ENCODE peak calls at places on chromosomes 2 and 18, in four cellular contexts. One of them, this sample, is unnamed.

GRCh38 chr2:46177461-46178089 is 119.6 kb upstream of the EPAS1 start:
- DNase-seq in choroid plexus epithelial cell: peak
- DNase-seq in HTR-8/SVneo: no peak
- DNase-seq in AG09319: no peak
- DNase-seq in this sample: no peak

GRCh38 chr2:168583064-168583709 is 127.1 kb downstream of the CERS6 start:
- DNase-seq in choroid plexus epithelial cell: peak
- DNase-seq in HTR-8/SVneo: no peak
- DNase-seq in AG09319: no peak
- DNase-seq in this sample: no peak

GRCh38 chr2:118251427-118251826 is 163.2 kb downstream of the INSIG2 start:
- DNase-seq in choroid plexus epithelial cell: no peak
- DNase-seq in HTR-8/SVneo: no peak
- DNase-seq in AG09319: no peak
- DNase-seq in this sample: no peak

GRCh38 chr2:36461039-36461681 is 105.6 kb downstream of the CRIM1 start:
- DNase-seq in choroid plexus epithelial cell: peak
- DNase-seq in HTR-8/SVneo: peak
- DNase-seq in AG09319: no peak
- DNase-seq in this sample: no peak

GRCh38 chr2:15939854-15940660 is at the start of gene MYCN:
- DNase-seq in choroid plexus epithelial cell: peak
- DNase-seq in HTR-8/SVneo: no peak
- DNase-seq in AG09319: no peak
- DNase-seq in this sample: peak

GRCh38 chr18:55111271-55111670 is 152.0 kb upstream of the CCDC68 start:
- DNase-seq in choroid plexus epithelial cell: peak
- DNase-seq in HTR-8/SVneo: no peak
- DNase-seq in AG09319: no peak
- DNase-seq in this sample: no peak

GRCh38 chr2:72137498-72138010 is 10.1 kb downstream of the CYP26B1 start:
- DNase-seq in choroid plexus epithelial cell: peak
- DNase-seq in HTR-8/SVneo: peak
- DNase-seq in AG09319: no peak
- DNase-seq in this sample: no peak

GRCh38 chr2:10707831-10708230 is 13.6 kb upstream of the ATP6V1C2 start:
- DNase-seq in choroid plexus epithelial cell: no peak
- DNase-seq in HTR-8/SVneo: no peak
- DNase-seq in AG09319: no peak
- DNase-seq in this sample: no peak

GRCh38 chr2:218877331-218877730 is 3.3 kb upstream of the WNT10A start:
- DNase-seq in choroid plexus epithelial cell: no peak
- DNase-seq in HTR-8/SVneo: no peak
- DNase-seq in AG09319: no peak
- DNase-seq in this sample: no peak

GRCh38 chr2:136874258-136874657 is 108.9 kb downstream of the THSD7B start:
- DNase-seq in choroid plexus epithelial cell: no peak
- DNase-seq in HTR-8/SVneo: no peak
- DNase-seq in AG09319: no peak
- DNase-seq in this sample: peak

GRCh38 chr18:79577451-79578395 is 101.9 kb upstream of the CTDP1 start:
- DNase-seq in choroid plexus epithelial cell: peak
- DNase-seq in HTR-8/SVneo: no peak
- DNase-seq in AG09319: no peak
- DNase-seq in this sample: no peak

GRCh38 chr18:49460958-49461601 is 635 bp upstream of the DYM start:
- DNase-seq in choroid plexus epithelial cell: peak
- DNase-seq in HTR-8/SVneo: no peak
- DNase-seq in AG09319: no peak
- DNase-seq in this sample: no peak

GRCh38 chr2:105038383-105039061 is 653 bp downstream of the MRPS9 start:
- DNase-seq in choroid plexus epithelial cell: peak
- DNase-seq in HTR-8/SVneo: peak
- DNase-seq in AG09319: no peak
- DNase-seq in this sample: no peak

GRCh38 chr2:70759446-70759845 is 8.6 kb downstream of the ADD2 start:
- DNase-seq in choroid plexus epithelial cell: no peak
- DNase-seq in HTR-8/SVneo: no peak
- DNase-seq in AG09319: no peak
- DNase-seq in this sample: peak

GRCh38 chr18:77039196-77040140 is 93.1 kb downstream of the MBP start:
- DNase-seq in choroid plexus epithelial cell: peak
- DNase-seq in HTR-8/SVneo: no peak
- DNase-seq in AG09319: no peak
- DNase-seq in this sample: no peak

GRCh38 chr18:57194070-57194469 is 47.2 kb downstream of the BOD1L2 start:
- DNase-seq in choroid plexus epithelial cell: no peak
- DNase-seq in HTR-8/SVneo: no peak
- DNase-seq in AG09319: no peak
- DNase-seq in this sample: no peak

GRCh38 chr2:44268259-44268649 is 7.0 kb upstream of the SLC3A1 start:
- DNase-seq in choroid plexus epithelial cell: peak
- DNase-seq in HTR-8/SVneo: peak
- DNase-seq in AG09319: no peak
- DNase-seq in this sample: no peak

GRCh38 chr2:3575534-3576324 is 669 bp downstream of the RPS7 start:
- DNase-seq in choroid plexus epithelial cell: peak
- DNase-seq in HTR-8/SVneo: no peak
- DNase-seq in AG09319: no peak
- DNase-seq in this sample: no peak

GRCh38 chr2:108911807-108912628 is 77.0 kb downstream of the EDAR start:
- DNase-seq in choroid plexus epithelial cell: no peak
- DNase-seq in HTR-8/SVneo: no peak
- DNase-seq in AG09319: no peak
- DNase-seq in this sample: no peak

GRCh38 chr2:42961385-42961800 is 169.0 kb upstream of the HAAO start:
- DNase-seq in choroid plexus epithelial cell: no peak
- DNase-seq in HTR-8/SVneo: no peak
- DNase-seq in AG09319: no peak
- DNase-seq in this sample: no peak

This sample was measured in NCI-H446.